ENCODE peak calls at places on chromosomes 5 and 9, in seven cellular contexts. One of them, this sample, is unnamed.

GRCh38 chr9:11338130-11338529 is 725.3 kb upstream of the PTPRD start:
- DNase-seq in adrenal gland: no peak
- DNase-seq in uterus: no peak
- DNase-seq in heart left ventricle: no peak
- DNase-seq in H9: no peak
- DNase-seq in PC-9: no peak
- DNase-seq in ovary: no peak
- DNase-seq in this sample: no peak

GRCh38 chr5:76801159-76801802 is 17.5 kb upstream of the F2RL1 start:
- DNase-seq in adrenal gland: no peak
- DNase-seq in heart left ventricle: peak; percentile 56
- DNase-seq in ovary: no peak
- DNase-seq in PC-9: peak; percentile 39
- DNase-seq in uterus: no peak
- DNase-seq in H9: no peak
- DNase-seq in this sample: no peak

GRCh38 chr5:36590513-36591286 is 15.7 kb upstream of the SLC1A3 start:
- DNase-seq in H9: no peak
- DNase-seq in PC-9: no peak
- DNase-seq in heart left ventricle: no peak
- DNase-seq in uterus: no peak
- DNase-seq in adrenal gland: no peak
- DNase-seq in ovary: no peak
- DNase-seq in this sample: no peak

GRCh38 chr5:37665889-37666288 is 174.0 kb downstream of the GDNF start:
- DNase-seq in H9: no peak
- DNase-seq in uterus: no peak
- DNase-seq in heart left ventricle: peak; percentile 84
- DNase-seq in ovary: peak; percentile 15
- DNase-seq in adrenal gland: peak; percentile 90
- DNase-seq in PC-9: no peak
- DNase-seq in this sample: no peak

GRCh38 chr5:77514457-77514856 is 22.3 kb upstream of the WDR41 start:
- DNase-seq in PC-9: no peak
- DNase-seq in H9: no peak
- DNase-seq in adrenal gland: no peak
- DNase-seq in ovary: no peak
- DNase-seq in heart left ventricle: no peak
- DNase-seq in uterus: no peak
- DNase-seq in this sample: no peak

GRCh38 chr9:119365291-119366027 is 3.8 kb downstream of the BRINP1 start:
- DNase-seq in uterus: no peak
- DNase-seq in adrenal gland: peak; percentile 53
- DNase-seq in ovary: no peak
- DNase-seq in heart left ventricle: no peak
- DNase-seq in H9: peak; percentile 87
- DNase-seq in PC-9: peak; percentile 6
- DNase-seq in this sample: no peak

GRCh38 chr9:129553277-129553676 is 67.6 kb downstream of the C9orf50 start:
- DNase-seq in adrenal gland: no peak
- DNase-seq in heart left ventricle: no peak
- DNase-seq in ovary: no peak
- DNase-seq in PC-9: no peak
- DNase-seq in H9: no peak
- DNase-seq in uterus: no peak
- DNase-seq in this sample: no peak

GRCh38 chr5:5494489-5495402 is 72.3 kb downstream of the ICE1 start:
- DNase-seq in heart left ventricle: peak; percentile 77
- DNase-seq in uterus: peak; percentile 67
- DNase-seq in adrenal gland: peak; percentile 84
- DNase-seq in PC-9: peak; percentile 60
- DNase-seq in H9: peak; percentile 97
- DNase-seq in ovary: peak; percentile 59
- DNase-seq in this sample: peak; percentile 84

GRCh38 chr5:80156156-80156555 is 99.7 kb downstream of the SERINC5 start:
- DNase-seq in adrenal gland: peak; percentile 12
- DNase-seq in uterus: no peak
- DNase-seq in H9: no peak
- DNase-seq in heart left ventricle: no peak
- DNase-seq in ovary: no peak
- DNase-seq in PC-9: no peak
- DNase-seq in this sample: no peak

GRCh38 chr5:102554092-102554491 is 55.3 kb upstream of the SLCO6A1 start:
- DNase-seq in PC-9: no peak
- DNase-seq in uterus: no peak
- DNase-seq in heart left ventricle: no peak
- DNase-seq in adrenal gland: no peak
- DNase-seq in ovary: no peak
- DNase-seq in H9: no peak
- DNase-seq in this sample: no peak

GRCh38 chr5:158880514-158881001 is 219.2 kb downstream of the EBF1 start:
- DNase-seq in ovary: no peak
- DNase-seq in uterus: no peak
- DNase-seq in heart left ventricle: no peak
- DNase-seq in PC-9: no peak
- DNase-seq in H9: no peak
- DNase-seq in adrenal gland: no peak
- DNase-seq in this sample: no peak

GRCh38 chr9:2677927-2678889 is 39.1 kb upstream of the KCNV2 start:
- DNase-seq in PC-9: no peak
- DNase-seq in heart left ventricle: no peak
- DNase-seq in adrenal gland: no peak
- DNase-seq in H9: no peak
- DNase-seq in uterus: no peak
- DNase-seq in ovary: no peak
- DNase-seq in this sample: no peak

GRCh38 chr9:94927762-94928158 is 201.3 kb downstream of the AOPEP start:
- DNase-seq in PC-9: no peak
- DNase-seq in H9: no peak
- DNase-seq in uterus: no peak
- DNase-seq in ovary: no peak
- DNase-seq in heart left ventricle: no peak
- DNase-seq in adrenal gland: no peak
- DNase-seq in this sample: no peak

GRCh38 chr5:2732004-2732403 is 19.5 kb downstream of the IRX2 start:
- DNase-seq in H9: peak; percentile 4
- DNase-seq in heart left ventricle: no peak
- DNase-seq in uterus: no peak
- DNase-seq in ovary: no peak
- DNase-seq in PC-9: no peak
- DNase-seq in adrenal gland: no peak
- DNase-seq in this sample: no peak

GRCh38 chr9:127629468-127630081 is 17.5 kb downstream of the STXBP1 start:
- DNase-seq in PC-9: no peak
- DNase-seq in ovary: peak; percentile 30
- DNase-seq in H9: no peak
- DNase-seq in heart left ventricle: no peak
- DNase-seq in uterus: no peak
- DNase-seq in adrenal gland: peak; percentile 54
- DNase-seq in this sample: no peak

GRCh38 chr9:35757527-35758275 is 3.6 kb upstream of the MSMP start:
- DNase-seq in ovary: no peak
- DNase-seq in adrenal gland: no peak
- DNase-seq in heart left ventricle: peak; percentile 51
- DNase-seq in H9: no peak
- DNase-seq in PC-9: no peak
- DNase-seq in uterus: no peak
- DNase-seq in this sample: no peak

GRCh38 chr5:132190161-132190817 is 37.4 kb downstream of the P4HA2 start:
- DNase-seq in adrenal gland: no peak
- DNase-seq in H9: peak; percentile 46
- DNase-seq in heart left ventricle: no peak
- DNase-seq in PC-9: peak; percentile 11
- DNase-seq in uterus: no peak
- DNase-seq in ovary: no peak
- DNase-seq in this sample: no peak

GRCh38 chr5:103918668-103919367 is 356.2 kb upstream of the NUDT12 start:
- DNase-seq in adrenal gland: no peak
- DNase-seq in PC-9: no peak
- DNase-seq in H9: no peak
- DNase-seq in uterus: no peak
- DNase-seq in heart left ventricle: no peak
- DNase-seq in ovary: no peak
- DNase-seq in this sample: no peak

GRCh38 chr5:177024559-177024958 is 2.1 kb downstream of the ZNF346 start:
- DNase-seq in ovary: no peak
- DNase-seq in PC-9: no peak
- DNase-seq in uterus: no peak
- DNase-seq in H9: no peak
- DNase-seq in adrenal gland: no peak
- DNase-seq in heart left ventricle: no peak
- DNase-seq in this sample: no peak

GRCh38 chr9:98791147-98792095 is 4.9 kb downstream of the ANKS6 start:
- DNase-seq in uterus: peak; percentile 92
- DNase-seq in H9: peak; percentile 90
- DNase-seq in heart left ventricle: peak; percentile 76
- DNase-seq in adrenal gland: peak; percentile 93
- DNase-seq in PC-9: peak; percentile 96
- DNase-seq in ovary: peak; percentile 83
- DNase-seq in this sample: peak; percentile 29

GRCh38 chr9:87541663-87542062 is 44.0 kb downstream of the DAPK1 start:
- DNase-seq in ovary: no peak
- DNase-seq in heart left ventricle: no peak
- DNase-seq in uterus: no peak
- DNase-seq in adrenal gland: no peak
- DNase-seq in PC-9: no peak
- DNase-seq in H9: no peak
- DNase-seq in this sample: no peak

GRCh38 chr5:43152946-43153345 is 32.2 kb downstream of the ZNF131 start:
- DNase-seq in uterus: no peak
- DNase-seq in ovary: no peak
- DNase-seq in H9: no peak
- DNase-seq in heart left ventricle: no peak
- DNase-seq in PC-9: no peak
- DNase-seq in adrenal gland: no peak
- DNase-seq in this sample: no peak

GRCh38 chr9:3018691-3019230 is 174.9 kb upstream of the PUM3 start:
- DNase-seq in uterus: no peak
- DNase-seq in adrenal gland: no peak
- DNase-seq in ovary: no peak
- DNase-seq in H9: no peak
- DNase-seq in heart left ventricle: no peak
- DNase-seq in PC-9: no peak
- DNase-seq in this sample: no peak

GRCh38 chr9:113669523-113670115 is 206.1 kb downstream of the RGS3 start:
- DNase-seq in heart left ventricle: no peak
- DNase-seq in uterus: no peak
- DNase-seq in PC-9: no peak
- DNase-seq in H9: no peak
- DNase-seq in ovary: no peak
- DNase-seq in adrenal gland: no peak
- DNase-seq in this sample: no peak

GRCh38 chr9:23730364-23730763 is 95.7 kb downstream of the ELAVL2 start:
- DNase-seq in heart left ventricle: no peak
- DNase-seq in ovary: no peak
- DNase-seq in PC-9: no peak
- DNase-seq in H9: no peak
- DNase-seq in adrenal gland: no peak
- DNase-seq in uterus: no peak
- DNase-seq in this sample: no peak

GRCh38 chr5:152717393-152717792 is 312.3 kb upstream of the NMUR2 start:
- DNase-seq in PC-9: no peak
- DNase-seq in adrenal gland: no peak
- DNase-seq in uterus: no peak
- DNase-seq in heart left ventricle: no peak
- DNase-seq in ovary: no peak
- DNase-seq in H9: no peak
- DNase-seq in this sample: no peak

GRCh38 chr5:146751781-146752401 is 126.7 kb downstream of the PPP2R2B start:
- DNase-seq in heart left ventricle: no peak
- DNase-seq in PC-9: no peak
- DNase-seq in ovary: no peak
- DNase-seq in adrenal gland: no peak
- DNase-seq in H9: no peak
- DNase-seq in uterus: no peak
- DNase-seq in this sample: peak; percentile 36

DNA sequence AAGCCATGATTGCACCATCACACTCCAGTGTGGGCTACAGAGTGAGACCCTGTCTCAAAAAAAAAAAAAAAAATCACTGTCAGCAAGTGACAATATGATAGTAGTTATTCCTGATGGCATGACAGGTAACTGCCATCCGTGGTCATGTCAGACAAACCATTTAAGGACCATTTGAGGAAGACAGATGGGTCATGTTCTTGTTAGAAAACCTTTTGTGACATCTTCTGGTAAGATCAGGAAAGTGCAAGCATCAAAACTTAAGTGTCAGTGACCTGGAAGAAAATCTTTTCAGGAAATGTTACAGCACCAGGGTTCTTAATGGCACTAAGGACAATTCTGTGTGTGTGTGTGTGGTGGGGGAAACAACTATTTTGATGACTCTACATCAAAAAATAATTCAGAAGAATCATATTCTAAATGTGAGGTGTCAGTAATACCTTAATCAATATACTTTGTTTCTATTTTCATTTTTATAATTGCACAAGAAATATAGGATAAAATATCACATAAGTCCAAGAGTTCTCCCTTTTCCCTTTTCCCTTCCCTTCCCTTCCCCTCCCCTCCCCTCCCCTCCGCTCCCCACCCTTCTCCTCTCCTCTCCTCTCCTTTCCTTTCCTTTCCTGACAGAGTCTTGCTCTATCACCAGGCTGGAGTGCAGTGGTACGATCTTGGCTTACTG is 17.8 kb downstream of the SLC38A9 start:
- DNase-seq in H9: no peak
- DNase-seq in PC-9: no peak
- DNase-seq in heart left ventricle: no peak
- DNase-seq in adrenal gland: no peak
- DNase-seq in uterus: no peak
- DNase-seq in ovary: no peak
- DNase-seq in this sample: no peak
- TF ChIP-seq CTCF in H9: peak; percentile 74
- TF ChIP-seq CTCF in PC-9: peak; percentile 69
- TF ChIP-seq CTCF in heart left ventricle: peak; percentile 58
- TF ChIP-seq CTCF in adrenal gland: peak; percentile 48
- TF ChIP-seq CTCF in uterus: peak; percentile 31
- TF ChIP-seq CTCF in ovary: no peak
- TF ChIP-seq CTCF in this sample: no peak

GRCh38 chr5:95878417-95879323 is 56.1 kb upstream of the GLRX start:
- DNase-seq in H9: no peak
- DNase-seq in adrenal gland: no peak
- DNase-seq in uterus: no peak
- DNase-seq in heart left ventricle: no peak
- DNase-seq in PC-9: no peak
- DNase-seq in ovary: no peak
- DNase-seq in this sample: no peak
- H3K27ac ChIP-seq in H9: no peak overlapping the region
- H3K27ac ChIP-seq in adrenal gland: no peak overlapping the region
- H3K27ac ChIP-seq in uterus: no peak overlapping the region
- H3K27ac ChIP-seq in heart left ventricle: no peak overlapping the region
- H3K27ac ChIP-seq in PC-9: no peak overlapping the region
- H3K27ac ChIP-seq in ovary: no peak overlapping the region
- H3K27ac ChIP-seq in this sample: no peak overlapping the region

GRCh38 chr5:134917070-134917831 is 12.3 kb downstream of the PCBD2 start:
- DNase-seq in ovary: no peak
- DNase-seq in uterus: no peak
- DNase-seq in PC-9: no peak
- DNase-seq in heart left ventricle: no peak
- DNase-seq in adrenal gland: no peak
- DNase-seq in H9: peak; percentile 54
- DNase-seq in this sample: no peak
- TF ChIP-seq CTCF in ovary: no peak
- TF ChIP-seq CTCF in uterus: no peak
- TF ChIP-seq CTCF in PC-9: peak; percentile 64
- TF ChIP-seq CTCF in heart left ventricle: no peak
- TF ChIP-seq CTCF in adrenal gland: no peak
- TF ChIP-seq CTCF in H9: peak; percentile 77
- TF ChIP-seq CTCF in this sample: no peak

GRCh38 chr9:123590499-123590898 is 234.5 kb downstream of the CRB2 start:
- DNase-seq in ovary: no peak
- DNase-seq in H9: no peak
- DNase-seq in PC-9: no peak
- DNase-seq in heart left ventricle: no peak
- DNase-seq in adrenal gland: no peak
- DNase-seq in uterus: no peak
- DNase-seq in this sample: no peak
- H3K27ac ChIP-seq in ovary: no peak overlapping the region
- H3K27ac ChIP-seq in H9: no peak overlapping the region
- H3K27ac ChIP-seq in PC-9: no peak overlapping the region
- H3K27ac ChIP-seq in heart left ventricle: no peak overlapping the region
- H3K27ac ChIP-seq in adrenal gland: no peak overlapping the region
- H3K27ac ChIP-seq in uterus: no peak overlapping the region
- H3K27ac ChIP-seq in this sample: no peak overlapping the region